ENCODE peak calls at places on chromosomes 5 and 9, in four cellular contexts. One of them, this sample, is unnamed.

GRCh38 chr9:134324359-134325095 is 1.7 kb upstream of the RXRA start:
- DNase-seq in IMR-90: peak
- DNase-seq in HepG2: no peak
- DNase-seq in K562: peak
- DNase-seq in this sample: no peak

GRCh38 chr9:20788526-20789421 is 104.7 kb downstream of the FOCAD start:
- DNase-seq in IMR-90: no peak
- DNase-seq in HepG2: no peak
- DNase-seq in K562: no peak
- DNase-seq in this sample: no peak

GRCh38 chr5:139403787-139404483 is at the start of gene SPATA24:
- DNase-seq in HepG2: peak
- DNase-seq in IMR-90: peak
- DNase-seq in K562: peak
- DNase-seq in this sample: peak

GRCh38 chr9:121962421-121962820 is 130.7 kb downstream of the TTLL11 start:
- DNase-seq in IMR-90: peak
- DNase-seq in HepG2: no peak
- DNase-seq in K562: no peak
- DNase-seq in this sample: no peak

GRCh38 chr5:96636601-96637000 is 25.6 kb upstream of the CAST start:
- DNase-seq in IMR-90: no peak
- DNase-seq in HepG2: no peak
- DNase-seq in K562: no peak
- DNase-seq in this sample: no peak

GRCh38 chr9:70439991-70440706 is 25.7 kb upstream of the KLF9 start:
- DNase-seq in IMR-90: peak
- DNase-seq in HepG2: no peak
- DNase-seq in K562: no peak
- DNase-seq in this sample: peak

GRCh38 chr5:1338196-1338490 is 6.8 kb downstream of the CLPTM1L start:
- DNase-seq in HepG2: no peak
- DNase-seq in K562: no peak
- DNase-seq in IMR-90: no peak
- DNase-seq in this sample: no peak

GRCh38 chr9:86407022-86407421 is 52.8 kb upstream of the TUT7 start:
- DNase-seq in K562: no peak
- DNase-seq in IMR-90: peak
- DNase-seq in HepG2: peak
- DNase-seq in this sample: peak

GRCh38 chr9:11871832-11872231 is 821.4 kb upstream of the TYRP1 start:
- DNase-seq in K562: no peak
- DNase-seq in HepG2: no peak
- DNase-seq in IMR-90: no peak
- DNase-seq in this sample: no peak

GRCh38 chr9:85527331-85528015 is 214.3 kb downstream of the AGTPBP1 start:
- DNase-seq in HepG2: no peak
- DNase-seq in K562: no peak
- DNase-seq in IMR-90: no peak
- DNase-seq in this sample: no peak

GRCh38 chr9:5442400-5443011 is 4.8 kb upstream of the PLGRKT start:
- DNase-seq in HepG2: peak
- DNase-seq in K562: peak
- DNase-seq in IMR-90: peak
- DNase-seq in this sample: peak

GRCh38 chr9:107173422-107174180 is 109.5 kb upstream of the RAD23B start:
- DNase-seq in HepG2: no peak
- DNase-seq in K562: no peak
- DNase-seq in IMR-90: no peak
- DNase-seq in this sample: no peak

GRCh38 chr5:174837919-174838902 is 113.8 kb downstream of the MSX2 start:
- DNase-seq in IMR-90: peak
- DNase-seq in K562: peak
- DNase-seq in HepG2: no peak
- DNase-seq in this sample: peak

GRCh38 chr5:131321066-131321465 is 57.2 kb downstream of the CDC42SE2 start:
- DNase-seq in IMR-90: no peak
- DNase-seq in K562: no peak
- DNase-seq in HepG2: no peak
- DNase-seq in this sample: no peak

GRCh38 chr5:168334161-168335094 is 43.0 kb downstream of the WWC1 start:
- DNase-seq in K562: no peak
- DNase-seq in HepG2: no peak
- DNase-seq in IMR-90: peak
- DNase-seq in this sample: peak

GRCh38 chr9:129853614-129854013 is 18.4 kb downstream of the USP20 start:
- DNase-seq in K562: no peak
- DNase-seq in IMR-90: no peak
- DNase-seq in HepG2: no peak
- DNase-seq in this sample: no peak

DNA sequence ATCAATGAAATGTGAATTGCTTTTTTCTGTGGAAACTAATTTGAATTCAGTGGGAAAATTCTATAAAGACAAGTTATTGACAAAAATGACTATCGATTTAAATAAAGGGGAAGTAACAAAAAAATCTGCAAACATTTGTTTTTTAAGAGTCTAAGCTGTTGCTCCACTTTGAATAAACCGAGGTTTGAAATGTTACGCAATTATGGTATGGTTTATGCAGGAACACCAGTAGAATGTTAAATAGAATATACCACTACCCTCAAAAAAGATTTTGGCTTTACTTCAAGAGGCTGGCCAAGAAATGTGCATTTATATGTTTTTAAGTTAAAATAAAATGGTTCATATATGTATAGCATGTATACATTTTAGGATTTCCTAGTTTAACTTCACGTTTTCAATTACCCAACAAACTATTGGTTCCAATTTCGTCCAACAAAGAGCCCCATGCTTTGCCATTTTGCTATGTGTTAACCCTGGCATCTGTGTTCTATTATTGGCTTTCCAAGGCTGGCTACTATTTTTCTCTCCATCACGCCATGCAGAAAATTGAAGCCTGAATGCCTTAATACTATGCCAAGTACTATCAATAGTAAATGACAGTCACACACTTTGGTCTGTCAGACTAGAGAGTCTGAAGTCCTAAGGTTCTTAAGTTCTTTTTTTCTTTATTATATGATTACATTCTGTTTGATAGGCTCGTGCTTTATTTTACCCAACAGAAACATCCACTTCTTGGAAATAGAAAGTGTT is 171.2 kb downstream of the BRINP1 start:
- DNase-seq in K562: no peak
- DNase-seq in IMR-90: no peak
- DNase-seq in HepG2: no peak
- DNase-seq in this sample: no peak
- TF ChIP-seq MAZ in K562: no peak
- TF ChIP-seq MAZ in IMR-90: no peak
- TF ChIP-seq MAZ in HepG2: no peak
- TF ChIP-seq MAZ in this sample: no peak

GRCh38 chr5:35240892-35241291 is 10.6 kb upstream of the PRLR start:
- DNase-seq in HepG2: no peak
- DNase-seq in IMR-90: no peak
- DNase-seq in K562: no peak
- DNase-seq in this sample: no peak

GRCh38 chr5:35236770-35237169 is 6.5 kb upstream of the PRLR start:
- DNase-seq in K562: no peak
- DNase-seq in HepG2: no peak
- DNase-seq in IMR-90: no peak
- DNase-seq in this sample: no peak

GRCh38 chr5:35239911-35240610 is 9.8 kb upstream of the PRLR start:
- DNase-seq in HepG2: no peak
- DNase-seq in K562: no peak
- DNase-seq in IMR-90: no peak
- DNase-seq in this sample: no peak

GRCh38 chr5:35239476-35239875 is 9.2 kb upstream of the PRLR start:
- DNase-seq in HepG2: no peak
- DNase-seq in IMR-90: no peak
- DNase-seq in K562: no peak
- DNase-seq in this sample: no peak

GRCh38 chr5:35237580-35238376 is 7.5 kb upstream of the PRLR start:
- DNase-seq in K562: no peak
- DNase-seq in HepG2: peak
- DNase-seq in IMR-90: no peak
- DNase-seq in this sample: peak
- TF ChIP-seq MAZ in K562: no peak
- TF ChIP-seq MAZ in HepG2: no peak
- TF ChIP-seq MAZ in IMR-90: no peak
- TF ChIP-seq MAZ in this sample: no peak

GRCh38 chr9:27183701-27184100 is 74.7 kb downstream of the TEK start:
- DNase-seq in K562: no peak
- DNase-seq in IMR-90: peak
- DNase-seq in HepG2: no peak
- DNase-seq in this sample: no peak

GRCh38 chr9:27183151-27183550 is 74.1 kb downstream of the TEK start:
- DNase-seq in HepG2: no peak
- DNase-seq in IMR-90: no peak
- DNase-seq in K562: no peak
- DNase-seq in this sample: no peak

GRCh38 chr9:27181381-27181780 is 72.4 kb downstream of the TEK start:
- DNase-seq in K562: no peak
- DNase-seq in HepG2: no peak
- DNase-seq in IMR-90: peak
- DNase-seq in this sample: no peak

GRCh38 chr9:27184556-27185351 is 75.7 kb downstream of the TEK start:
- DNase-seq in HepG2: no peak
- DNase-seq in K562: no peak
- DNase-seq in IMR-90: no peak
- DNase-seq in this sample: no peak

GRCh38 chr9:27182421-27182820 is 73.4 kb downstream of the TEK start:
- DNase-seq in K562: no peak
- DNase-seq in IMR-90: no peak
- DNase-seq in HepG2: no peak
- DNase-seq in this sample: no peak
- TF ChIP-seq MAZ in K562: no peak
- TF ChIP-seq MAZ in IMR-90: no peak
- TF ChIP-seq MAZ in HepG2: no peak
- TF ChIP-seq MAZ in this sample: no peak

DNA sequence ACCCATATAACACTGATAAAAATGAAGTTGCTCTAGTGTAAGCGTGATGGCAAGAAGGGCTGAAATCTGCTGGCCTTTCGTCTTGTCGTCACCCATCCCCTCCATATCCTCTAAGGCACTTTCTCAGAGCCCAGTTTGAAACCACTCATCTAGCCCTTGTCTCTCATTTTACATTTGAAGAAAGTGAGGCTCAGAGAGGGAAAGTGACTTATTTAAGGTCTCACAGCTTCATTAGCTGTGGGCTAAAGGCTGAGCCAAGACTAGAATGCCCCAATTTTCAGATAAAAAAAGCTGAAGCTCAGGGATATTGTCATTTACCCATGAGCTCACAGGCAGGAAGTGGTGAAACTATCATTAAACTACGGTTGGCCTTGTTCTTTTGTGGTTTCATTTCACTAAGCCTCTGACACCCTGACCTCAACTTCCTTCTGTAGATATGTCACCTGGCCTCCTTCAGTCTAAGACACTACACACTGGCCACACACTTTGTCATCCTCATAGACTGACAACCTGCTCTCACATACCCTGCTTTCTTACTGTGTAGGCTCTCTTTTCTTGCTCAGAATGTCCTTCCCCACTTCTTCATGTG is 176.7 kb upstream of the DMAC1 start:
- DNase-seq in IMR-90: no peak
- DNase-seq in HepG2: no peak
- DNase-seq in K562: no peak
- DNase-seq in this sample: no peak
- TF ChIP-seq MAZ in IMR-90: no peak
- TF ChIP-seq MAZ in HepG2: no peak
- TF ChIP-seq MAZ in K562: no peak
- TF ChIP-seq MAZ in this sample: no peak

GRCh38 chr9:78028926-78029325 is 2.7 kb downstream of the GNAQ start:
- DNase-seq in K562: no peak
- DNase-seq in HepG2: no peak
- DNase-seq in IMR-90: no peak
- DNase-seq in this sample: no peak

GRCh38 chr9:78029601-78030552 is 1.7 kb downstream of the GNAQ start:
- DNase-seq in IMR-90: peak
- DNase-seq in K562: peak
- DNase-seq in HepG2: no peak
- DNase-seq in this sample: peak

GRCh38 chr9:78025186-78025585 is 6.4 kb downstream of the GNAQ start:
- DNase-seq in IMR-90: no peak
- DNase-seq in K562: no peak
- DNase-seq in HepG2: no peak
- DNase-seq in this sample: no peak

GRCh38 chr9:78026416-78026815 is 5.2 kb downstream of the GNAQ start:
- DNase-seq in HepG2: no peak
- DNase-seq in K562: peak
- DNase-seq in IMR-90: no peak
- DNase-seq in this sample: no peak

DNA sequence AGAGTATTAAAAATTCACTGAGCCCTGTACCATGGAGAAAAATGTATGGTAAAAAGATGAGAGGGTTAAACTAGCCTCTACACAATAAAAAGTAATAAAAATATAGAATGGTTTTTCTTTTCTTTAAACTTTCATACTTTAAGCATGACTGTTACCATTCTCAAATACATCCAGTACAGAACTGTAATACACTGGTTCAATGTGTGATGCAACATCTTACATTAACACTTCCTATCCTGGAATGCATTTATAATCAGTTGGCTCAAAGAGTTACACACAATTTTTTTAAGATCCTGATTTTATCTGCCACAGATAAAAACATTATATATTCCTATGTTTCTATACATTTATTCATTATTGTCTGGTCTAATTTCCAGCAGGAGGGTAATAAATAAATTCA is 4.7 kb downstream of the GNAQ start:
- DNase-seq in IMR-90: peak
- DNase-seq in K562: no peak
- DNase-seq in HepG2: no peak
- DNase-seq in this sample: no peak
- TF ChIP-seq MAZ in IMR-90: no peak
- TF ChIP-seq MAZ in K562: no peak
- TF ChIP-seq MAZ in HepG2: no peak
- TF ChIP-seq MAZ in this sample: no peak